ENCODE peak calls at places on chromosomes 1 and 21, in six cellular contexts. E is transverse colon, Y is heart right ventricle, C is HCT116, R is mesendoderm, T is right atrium auricular region. L is an unnamed sample.

GRCh38 chr1:115130786-115131185 is 41.5 kb upstream of the TSPAN2 start:
- DNase-seq in C (no peak), E (no peak), Y (no peak), T (no peak), R (no peak), L (no peak)

GRCh38 chr1:243415663-243416365 is 160.0 kb downstream of the SDCCAG8 start:
- DNase-seq in Y (no peak), T (no peak), E (no peak), C (no peak), R (peak; percentile 52), L (peak; percentile 52)

GRCh38 chr1:94970783-94971182 is 43.9 kb upstream of the CNN3 start:
- DNase-seq in E (no peak), Y (no peak), C (no peak), R (peak; percentile 67), T (no peak), L (peak; percentile 54)

GRCh38 chr1:151653397-151653796 is 41.5 kb downstream of the SNX27 start:
- DNase-seq in E (no peak), R (no peak), C (no peak), Y (no peak), T (no peak), L (no peak)

GRCh38 chr1:1185101-1185765 is 11.6 kb downstream of the TTLL10 start:
- DNase-seq in E (no peak), Y (no peak), R (no peak), T (no peak), C (no peak), L (peak; percentile 34)

GRCh38 chr21:28419110-28419509 is 573.6 kb downstream of the LTN1 start:
- DNase-seq in E (no peak), T (no peak), C (no peak), R (no peak), Y (no peak), L (no peak)

GRCh38 chr1:41390573-41390972 is 29.3 kb downstream of the FOXO6 start:
- DNase-seq in Y (no peak), E (no peak), C (no peak), R (no peak), T (no peak), L (no peak)

GRCh38 chr1:59885160-59885832 is 41.3 kb downstream of the CYP2J2 start:
- DNase-seq in R (no peak), E (no peak), Y (no peak), C (no peak), T (no peak), L (no peak)

GRCh38 chr21:35351434-35351833 is 302.3 kb upstream of the RUNX1 start:
- DNase-seq in R (no peak), C (no peak), T (no peak), Y (no peak), E (no peak), L (no peak)

GRCh38 chr21:32708069-32708468 is 19.7 kb downstream of the SYNJ1 start:
- DNase-seq in E (no peak), C (no peak), T (no peak), Y (no peak), R (no peak), L (no peak)

GRCh38 chr1:172109357-172109756 is 268.1 kb downstream of the DNM3 start:
- DNase-seq in T (no peak), C (no peak), E (no peak), Y (no peak), R (no peak), L (no peak)

GRCh38 chr1:231194843-231195516 is 33.1 kb downstream of the TRIM67 start:
- DNase-seq in T (no peak), R (peak; percentile 27), C (no peak), E (no peak), Y (no peak), L (no peak)

GRCh38 chr1:107879338-107879737 is 85.6 kb downstream of the VAV3 start:
- DNase-seq in R (no peak), T (no peak), C (no peak), Y (no peak), E (no peak), L (no peak)

GRCh38 chr1:2971146-2971501 is 50.1 kb upstream of the ACTRT2 start:
- DNase-seq in C (no peak), E (no peak), R (no peak), Y (no peak), T (no peak), L (no peak)

GRCh38 chr1:23745515-23745914 is 2.2 kb downstream of the ELOA start:
- DNase-seq in Y (no peak), C (peak; percentile 24), E (no peak), T (no peak), R (peak; percentile 59), L (no peak)

GRCh38 chr1:2297246-2298011 is 69.3 kb downstream of the SKI start:
- DNase-seq in C (no peak), Y (no peak), T (no peak), R (no peak), E (no peak), L (no peak)

GRCh38 chr1:13732971-13733667 is 33.1 kb downstream of the PRDM2 start:
- DNase-seq in C (no peak), Y (no peak), E (no peak), R (no peak), T (no peak), L (no peak)

GRCh38 chr21:29298348-29299045 is at the start of gene BACH1:
- DNase-seq in E (peak; percentile 92), Y (peak; percentile 92), T (peak; percentile 88), C (peak; percentile 59), R (peak; percentile 94), L (peak; percentile 96)

DNA sequence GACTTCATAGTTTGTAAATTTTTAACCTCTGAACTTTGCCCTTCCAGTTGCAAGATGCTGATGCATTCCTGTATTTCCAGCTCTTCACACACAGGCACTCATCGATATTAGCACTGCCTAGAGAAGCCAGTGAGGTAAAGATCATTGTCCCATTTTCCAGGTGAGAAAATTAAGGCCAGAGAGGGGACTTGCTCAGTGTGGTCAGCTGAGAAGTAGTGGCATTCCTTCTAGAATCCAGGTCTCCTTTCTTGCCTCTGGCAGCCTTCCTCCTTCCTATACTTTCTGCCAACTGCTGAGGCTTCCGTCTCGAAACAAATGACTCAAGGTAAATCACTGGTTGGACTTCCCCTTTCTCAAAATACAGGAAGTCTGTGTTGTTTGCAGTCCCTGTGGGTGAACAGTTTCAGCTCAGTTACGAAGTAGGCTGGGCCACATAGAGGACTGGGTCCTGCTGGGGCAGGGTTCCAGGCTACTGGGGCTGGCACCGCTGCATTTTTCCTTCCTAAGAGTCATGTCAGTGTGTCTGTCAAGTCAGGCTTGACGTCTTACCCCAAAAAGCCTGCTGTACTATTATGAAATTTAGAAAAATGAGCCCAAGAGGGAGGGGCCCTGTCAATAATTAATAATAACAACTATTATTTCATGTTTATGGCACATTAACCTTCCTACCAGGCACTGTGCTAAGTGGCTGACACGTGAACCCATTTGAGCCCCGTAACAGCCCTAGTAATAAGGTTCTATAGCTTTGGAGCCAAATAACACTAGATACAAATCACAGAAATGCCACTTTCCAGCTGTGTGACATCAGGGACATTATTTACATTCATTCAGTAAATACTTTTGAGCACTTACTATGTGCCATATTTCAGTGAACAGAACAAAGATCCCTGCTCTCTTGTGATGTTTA is 16.6 kb upstream of the RNF19B start:
- DNase-seq in E (peak; percentile 76), Y (peak; percentile 36), R (no peak), T (peak; percentile 66), C (no peak), L (no peak)
- H3K4me3 ChIP-seq in E (no peak overlapping the region), Y (no peak overlapping the region), R (no peak overlapping the region), T (no peak overlapping the region), C (no peak overlapping the region), L (no peak overlapping the region)

GRCh38 chr1:47565676-47566075 is 127.8 kb downstream of the FOXD2 start:
- DNase-seq in R (no peak), Y (no peak), C (no peak), T (no peak), E (no peak), L (peak; percentile 44)

GRCh38 chr1:47562799-47563198 is 125.0 kb downstream of the FOXD2 start:
- DNase-seq in T (no peak), C (no peak), Y (no peak), R (no peak), E (no peak), L (no peak)

GRCh38 chr1:47562147-47562546 is 124.3 kb downstream of the FOXD2 start:
- DNase-seq in C (no peak), E (no peak), Y (no peak), T (no peak), R (no peak), L (no peak)

GRCh38 chr1:47563206-47563605 is 125.4 kb downstream of the FOXD2 start:
- DNase-seq in Y (no peak), E (no peak), R (no peak), C (no peak), T (no peak), L (no peak)

DNA sequence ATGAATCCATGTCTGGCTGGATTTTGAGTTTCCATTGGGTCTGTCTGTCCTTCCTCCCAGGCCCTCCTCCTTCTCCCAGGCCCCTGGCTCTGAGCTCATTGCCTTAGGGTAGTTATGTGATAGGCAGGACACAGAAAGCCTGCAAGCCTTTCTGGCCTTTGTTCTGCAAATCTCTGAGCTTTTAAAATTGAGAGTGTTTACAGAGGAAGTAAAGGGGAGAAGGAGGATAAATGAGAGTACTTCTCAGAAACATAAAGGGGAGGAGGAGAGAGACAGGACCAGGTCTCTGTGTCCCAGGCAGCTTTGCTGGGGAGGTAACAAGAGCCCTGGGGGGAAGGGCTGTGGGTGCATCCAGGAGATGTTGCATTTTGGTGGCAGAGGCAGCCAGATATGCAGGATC is 126.7 kb downstream of the FOXD2 start:
- DNase-seq in C (no peak), Y (no peak), T (no peak), R (peak; percentile 51), E (no peak), L (peak; percentile 55)
- H3K4me3 ChIP-seq in C (no peak overlapping the region), Y (no peak overlapping the region), T (no peak overlapping the region), R (no peak overlapping the region), E (no peak overlapping the region), L (no peak overlapping the region)

DNA sequence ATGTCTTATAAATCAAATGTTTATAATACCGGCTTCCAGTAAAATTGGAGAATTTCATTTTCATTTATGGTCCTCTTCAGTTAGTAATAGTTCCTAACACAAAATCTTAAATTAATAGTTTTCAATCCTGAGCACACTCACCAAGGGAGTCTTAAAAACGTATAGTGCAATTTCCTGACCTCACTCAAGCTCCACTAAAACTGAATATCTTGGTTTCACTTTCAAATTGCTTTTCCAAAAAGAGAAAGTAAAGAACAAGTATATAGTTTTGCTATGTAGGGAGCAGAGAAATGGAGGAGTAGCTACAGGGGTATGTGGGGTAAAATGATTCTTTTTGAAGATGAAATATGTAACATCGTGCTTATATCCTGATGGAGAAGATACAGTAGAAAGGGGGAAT is 398.6 kb downstream of the PLPP3 start:
- DNase-seq in E (no peak), C (no peak), R (no peak), Y (no peak), T (no peak), L (no peak)
- H3K4me3 ChIP-seq in E (peak overlapping the region; percentile 29), C (no peak overlapping the region), R (no peak overlapping the region), Y (peak overlapping the region; percentile 28), T (peak overlapping the region; percentile 10), L (no peak overlapping the region)

GRCh38 chr1:33420870-33421775 is 9.8 kb downstream of the PHC2 start:
- DNase-seq in C (no peak), Y (no peak), E (no peak), T (no peak), R (no peak), L (no peak)
- H3K4me3 ChIP-seq in C (no peak overlapping the region), Y (no peak overlapping the region), E (no peak overlapping the region), T (no peak overlapping the region), R (no peak overlapping the region), L (no peak overlapping the region)

GRCh38 chr1:44406761-44407429 is 1.8 kb downstream of the RNF220 start:
- DNase-seq in Y (no peak), E (no peak), R (peak; percentile 35), C (no peak), T (no peak), L (peak; percentile 74)
- H3K4me3 ChIP-seq in Y (peak overlapping the region; percentile 52), E (peak overlapping the region; percentile 41), R (peak overlapping the region; percentile 17), C (no peak overlapping the region), T (peak overlapping the region; percentile 27), L (peak overlapping the region; percentile 51)

L was measured in endodermal cell.